ENCODE peak calls at places on chromosomes 6 and 20, in six cellular contexts. W is neural progenitor cell, Y is fibroblast of lung, O is mammary epithelial cell, K is mesendoderm, M is neuronal stem cell. D is an unnamed sample.

GRCh38 chr6:33958208-33958862 is 154.5 kb upstream of the MLN start:
- DNase-seq in W (peak), O (no peak), M (peak), Y (no peak), K (peak), D (no peak)

GRCh38 chr20:12237772-12238171 is 320.1 kb downstream of the BTBD3 start:
- DNase-seq in M (no peak), K (no peak), W (no peak), O (peak), Y (no peak), D (no peak)

GRCh38 chr20:49245921-49246740 is 26.9 kb downstream of the DDX27 start:
- DNase-seq in M (no peak), W (peak), O (peak), Y (peak), K (peak), D (peak)

GRCh38 chr6:124888581-124889371 is 73.5 kb upstream of the RNF217 start:
- DNase-seq in M (no peak), W (no peak), O (no peak), K (peak), Y (peak), D (no peak)

GRCh38 chr6:31474871-31475286 is 23.1 kb upstream of the MICB start:
- DNase-seq in W (peak), Y (no peak), K (no peak), O (no peak), M (no peak), D (no peak)

GRCh38 chr6:160462551-160463109 is 114.5 kb downstream of the SLC22A3 start:
- DNase-seq in W (no peak), M (no peak), K (no peak), Y (peak), O (peak), D (no peak)

GRCh38 chr6:116476021-116476678 is 15.0 kb downstream of the CALHM6 start:
- DNase-seq in Y (no peak), K (no peak), M (no peak), O (no peak), W (no peak), D (no peak)

GRCh38 chr20:46388201-46388836 is 18.1 kb downstream of the ELMO2 start:
- DNase-seq in Y (no peak), W (no peak), K (no peak), M (no peak), O (no peak), D (no peak)

GRCh38 chr6:126804255-126805064 is 314.0 kb upstream of the RSPO3 start:
- DNase-seq in O (peak), M (peak), K (peak), Y (peak), W (peak), D (peak)

GRCh38 chr6:132020138-132020551 is 69.0 kb upstream of the CCN2 start:
- DNase-seq in K (no peak), W (no peak), M (no peak), O (no peak), Y (peak), D (no peak)

GRCh38 chr6:69719602-69720193 is 77.1 kb downstream of the LMBRD1 start:
- DNase-seq in K (peak), M (no peak), Y (peak), W (peak), O (peak), D (no peak)

GRCh38 chr6:72418495-72418894 is 203.4 kb upstream of the KCNQ5 start:
- DNase-seq in Y (peak), K (peak), M (peak), W (peak), O (no peak), D (no peak)

GRCh38 chr6:34229877-34230276 is 6.8 kb upstream of the HMGA1 start:
- DNase-seq in K (no peak), W (no peak), O (no peak), M (no peak), Y (no peak), D (no peak)

GRCh38 chr6:17968081-17968518 is 19.3 kb downstream of the KIF13A start:
- DNase-seq in M (no peak), O (peak), W (no peak), Y (peak), K (peak), D (no peak)

GRCh38 chr6:143838395-143838794 is 4.7 kb upstream of the LTV1 start:
- DNase-seq in M (no peak), K (no peak), O (no peak), W (no peak), Y (no peak), D (no peak)

GRCh38 chr6:36544228-36544627 is 3.1 kb downstream of the STK38 start:
- DNase-seq in Y (peak), M (no peak), W (no peak), O (peak), K (no peak), D (no peak)

GRCh38 chr6:34021839-34022190 is 124.1 kb downstream of the GRM4 start:
- DNase-seq in O (no peak), Y (no peak), M (no peak), K (no peak), W (no peak), D (no peak)

GRCh38 chr6:19465760-19466159 is 371.4 kb upstream of the ID4 start:
- DNase-seq in W (no peak), M (no peak), O (no peak), Y (peak), K (no peak), D (no peak)

GRCh38 chr6:151493495-151494234 is at the start of gene CCDC170:
- DNase-seq in M (peak), K (peak), Y (peak), W (peak), O (no peak), D (no peak)

GRCh38 chr6:28410767-28411166 is 11.2 kb upstream of the ZSCAN12 start:
- DNase-seq in Y (no peak), K (no peak), M (no peak), W (no peak), O (no peak), D (no peak)

GRCh38 chr6:36124881-36125280 is 5.4 kb upstream of the MAPK13 start:
- DNase-seq in Y (no peak), W (no peak), M (no peak), O (no peak), K (no peak), D (no peak)

GRCh38 chr6:44349904-44350649 is 7.6 kb downstream of the SPATS1 start:
- DNase-seq in M (no peak), Y (no peak), W (no peak), K (peak), O (no peak), D (no peak)

GRCh38 chr6:160261991-160262718 is 3.5 kb upstream of the SLC22A2 start:
- DNase-seq in K (peak), W (no peak), O (no peak), M (no peak), Y (no peak), D (no peak)

GRCh38 chr6:109006818-109007217 is 87.8 kb downstream of the SESN1 start:
- DNase-seq in K (no peak), O (no peak), W (no peak), M (no peak), Y (no peak), D (no peak)
- H3K9ac ChIP-seq in K (no peak), O (no peak), W (no peak), M (no peak), Y (no peak), D (no peak)

DNA sequence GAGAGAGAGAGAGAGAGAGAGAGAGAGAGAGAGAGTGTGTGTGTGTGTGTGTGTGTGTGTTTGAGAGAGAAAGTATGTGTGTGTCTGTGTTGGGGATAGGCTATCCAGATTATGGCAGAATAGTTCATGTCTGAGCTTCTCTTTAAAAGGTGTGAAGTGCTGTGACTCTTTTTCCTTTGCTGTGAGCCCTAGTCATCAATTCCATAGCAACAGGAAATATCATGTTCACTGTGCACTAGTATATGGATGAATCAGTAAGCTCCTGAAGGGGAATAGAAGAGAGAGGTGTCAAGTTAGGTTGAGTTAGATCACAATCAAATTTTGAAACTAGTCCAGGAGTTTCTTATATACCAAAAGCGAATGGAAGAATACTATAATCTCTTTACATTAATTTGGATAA is 318.7 kb downstream of the RFPL4B start:
- DNase-seq in O (peak), Y (peak), K (no peak), M (no peak), W (no peak), D (no peak)
- H3K9ac ChIP-seq in O (no peak), Y (no peak), K (no peak), M (no peak), W (no peak), D (no peak)

DNA sequence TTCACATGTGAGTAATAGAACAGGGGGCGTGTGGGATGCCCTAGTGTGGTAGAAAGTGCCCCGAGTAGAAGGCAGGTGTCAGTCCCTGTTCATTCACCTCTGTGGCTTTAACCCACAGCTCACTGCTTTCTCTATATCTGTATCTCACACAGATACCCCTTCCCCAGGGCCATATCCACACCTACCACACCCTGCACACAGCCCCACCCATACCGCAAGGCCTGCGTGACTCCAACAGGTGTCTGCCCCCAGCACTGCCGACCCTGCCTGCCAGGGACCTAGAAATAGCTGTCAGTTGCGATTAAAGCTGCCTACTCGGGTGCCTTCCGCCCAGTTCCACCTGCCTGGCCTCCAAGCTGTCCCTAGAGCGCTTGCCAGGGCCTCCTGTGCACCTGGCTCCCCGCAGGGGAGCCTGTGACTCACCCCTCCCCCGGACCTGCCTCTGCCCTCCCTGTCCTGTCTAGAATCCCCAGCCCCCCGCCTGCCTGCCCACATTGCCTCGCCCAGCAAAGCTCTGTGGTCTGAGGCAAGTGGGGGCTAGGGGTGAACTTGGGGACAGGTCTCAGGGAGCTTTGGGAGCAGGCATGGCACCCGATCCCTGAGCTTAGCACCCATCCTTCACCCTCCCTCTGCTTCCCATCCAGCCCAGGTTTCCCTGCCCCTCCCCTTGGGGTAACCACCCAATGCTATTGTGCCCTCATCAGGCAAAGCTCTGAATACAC is 38.3 kb upstream of the ID1 start:
- DNase-seq in Y (peak), M (no peak), K (no peak), W (no peak), O (peak), D (no peak)
- H3K9ac ChIP-seq in Y (no peak), M (no peak), K (no peak), W (no peak), O (peak), D (no peak)

GRCh38 chr6:3809982-3810381 is 39.2 kb upstream of the FAM50B start:
- DNase-seq in W (no peak), Y (no peak), M (no peak), K (no peak), O (no peak), D (no peak)

GRCh38 chr6:3809515-3809891 is 39.7 kb upstream of the FAM50B start:
- DNase-seq in O (no peak), K (no peak), M (no peak), Y (no peak), W (no peak), D (no peak)

GRCh38 chr6:3808189-3808588 is 41.0 kb upstream of the FAM50B start:
- DNase-seq in O (no peak), W (no peak), K (no peak), M (no peak), Y (no peak), D (no peak)

GRCh38 chr6:3811191-3811590 is 38.0 kb upstream of the FAM50B start:
- DNase-seq in M (no peak), K (no peak), W (no peak), Y (no peak), O (no peak), D (no peak)

GRCh38 chr6:3808759-3809514 is 40.2 kb upstream of the FAM50B start:
- DNase-seq in M (no peak), W (no peak), O (peak), Y (peak), K (no peak), D (no peak)
- H3K9ac ChIP-seq in M (no peak), W (no peak), O (peak), Y (no peak), K (no peak), D (no peak)

GRCh38 chr20:4957939-4958362 is 43.4 kb downstream of the SLC23A2 start:
- DNase-seq in W (no peak), K (no peak), Y (peak), M (no peak), O (no peak), D (no peak)
- H3K9ac ChIP-seq in W (no peak), K (no peak), Y (no peak), M (no peak), O (no peak), D (no peak)

DNA sequence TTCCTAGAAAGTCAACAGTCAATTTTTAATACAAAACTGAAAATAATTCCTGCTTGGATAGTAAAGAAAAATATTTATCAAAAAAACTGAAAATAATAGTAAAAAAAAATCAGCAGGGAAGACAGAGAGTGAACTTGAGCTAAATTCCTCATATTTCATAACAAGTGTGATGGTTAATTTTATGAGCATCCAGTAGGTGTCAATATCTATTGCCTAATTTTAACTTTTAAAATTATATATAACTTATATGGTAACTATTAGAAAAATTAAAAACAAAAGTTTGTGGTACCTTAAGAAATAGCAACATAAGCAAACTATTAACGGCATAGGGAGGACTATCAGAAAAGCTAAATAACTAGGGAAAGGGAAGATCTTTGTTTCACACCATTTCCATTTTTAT is 2.1 kb downstream of the EPM2A start:
- DNase-seq in Y (no peak), M (no peak), W (no peak), K (no peak), O (no peak), D (no peak)
- H3K9ac ChIP-seq in Y (no peak), M (no peak), W (no peak), K (no peak), O (no peak), D (no peak)

GRCh38 chr6:135321012-135321621 is 140.0 kb downstream of the MYB start:
- DNase-seq in W (no peak), Y (no peak), M (no peak), O (no peak), K (peak), D (no peak)
- H3K9ac ChIP-seq in W (no peak), Y (no peak), M (no peak), O (no peak), K (no peak), D (no peak)

GRCh38 chr20:34709836-34710567 is 5.9 kb downstream of the TP53INP2 start:
- DNase-seq in W (peak), Y (peak), M (peak), K (peak), O (no peak), D (no peak)
- H3K9ac ChIP-seq in W (no peak), Y (peak), M (peak), K (peak), O (no peak), D (peak)

GRCh38 chr20:45053441-45054351 is 47.2 kb downstream of the KCNS1 start:
- DNase-seq in Y (no peak), W (no peak), K (peak), O (no peak), M (no peak), D (no peak)
- H3K9ac ChIP-seq in Y (no peak), W (no peak), K (no peak), O (no peak), M (no peak), D (no peak)

GRCh38 chr6:378090-378957 is 13.2 kb upstream of the IRF4 start:
- DNase-seq in Y (no peak), O (no peak), K (no peak), W (no peak), M (no peak), D (no peak)

GRCh38 chr6:381742-382461 is 9.7 kb upstream of the IRF4 start:
- DNase-seq in M (no peak), Y (no peak), O (no peak), K (no peak), W (no peak), D (no peak)

GRCh38 chr6:378958-379366 is 12.6 kb upstream of the IRF4 start:
- DNase-seq in M (no peak), O (no peak), W (no peak), K (no peak), Y (no peak), D (no peak)

GRCh38 chr6:379367-380181 is 12.0 kb upstream of the IRF4 start:
- DNase-seq in O (no peak), K (no peak), Y (no peak), M (no peak), W (no peak), D (no peak)

GRCh38 chr6:380234-381218 is 11.0 kb upstream of the IRF4 start:
- DNase-seq in O (no peak), M (no peak), Y (no peak), K (no peak), W (no peak), D (no peak)
- H3K9ac ChIP-seq in O (no peak), M (no peak), Y (no peak), K (no peak), W (no peak), D (no peak)